ENCODE peak calls at places on chromosomes 13 and 19, in eight cellular contexts. C is HCT116, A is SK-N-SH, Y is breast epithelium, D is Panc1, N is sigmoid colon, G is vagina, L is suprapubic skin. J is an unnamed sample.
A peak's percentile ranks its signal among the peaks of the same experiment; 100 is the strongest.

GRCh38 chr19:47107201-47107952 is 6.2 kb downstream of the ZC3H4 start:
- DNase-seq in C (no peak), A (no peak), Y (no peak), D (no peak), N (no peak), G (no peak), L (no peak), J (no peak)

GRCh38 chr19:46862504-46862835 is 1.7 kb downstream of the ARHGAP35 start:
- DNase-seq in C (no peak), A (no peak), Y (no peak), D (no peak), N (peak; percentile 48), G (no peak), L (peak; percentile 37), J (no peak)

GRCh38 chr19:46328079-46328478 is 18.8 kb upstream of the PPP5C start:
- DNase-seq in C (no peak), A (no peak), Y (no peak), D (no peak), N (no peak), G (no peak), L (no peak), J (no peak)

GRCh38 chr13:32001392-32001768 is 30.2 kb upstream of the FRY start:
- DNase-seq in C (peak; percentile 22), A (peak; percentile 60), Y (no peak), D (no peak), N (no peak), G (no peak), L (no peak), J (peak; percentile 25)

GRCh38 chr19:13053238-13053637 is 49.4 kb downstream of the LYL1 start:
- DNase-seq in C (no peak), A (no peak), Y (no peak), D (no peak), N (no peak), G (no peak), L (no peak), J (no peak)

GRCh38 chr13:45372189-45373115 is 31.5 kb upstream of the TPT1 start:
- DNase-seq in C (no peak), A (no peak), Y (no peak), D (no peak), N (no peak), G (no peak), L (no peak), J (no peak)

GRCh38 chr13:43985437-43986051 is 105.8 kb downstream of the LACC1 start:
- DNase-seq in C (no peak), A (no peak), Y (no peak), D (no peak), N (no peak), G (no peak), L (no peak), J (no peak)

GRCh38 chr13:20993661-20994440 is 67.5 kb downstream of the LATS2 start:
- DNase-seq in C (no peak), A (no peak), Y (no peak), D (no peak), N (no peak), G (no peak), L (peak; percentile 40), J (no peak)

GRCh38 chr19:39208175-39208795 is 4.2 kb upstream of the SYCN start:
- DNase-seq in C (no peak), A (no peak), Y (no peak), D (no peak), N (no peak), G (no peak), L (no peak), J (no peak)

GRCh38 chr13:83515267-83515666 is 367.0 kb downstream of the SLITRK1 start:
- DNase-seq in C (no peak), A (no peak), Y (no peak), D (no peak), N (no peak), G (no peak), L (no peak), J (no peak)

GRCh38 chr19:41564515-41565383 is 11.2 kb upstream of the CEACAM21 start:
- DNase-seq in C (no peak), A (peak; percentile 21), Y (no peak), D (no peak), N (no peak), G (no peak), L (no peak), J (no peak)

GRCh38 chr19:1266116-1266817 is 2.9 kb upstream of the CIRBP start:
- DNase-seq in C (no peak), A (peak; percentile 93), Y (no peak), D (no peak), N (peak; percentile 94), G (no peak), L (peak; percentile 92), J (peak; percentile 88)

GRCh38 chr13:67238277-67238859 is 8.2 kb upstream of the PCDH9 start:
- DNase-seq in C (peak; percentile 4), A (peak; percentile 19), Y (no peak), D (no peak), N (no peak), G (no peak), L (no peak), J (no peak)

GRCh38 chr13:69524459-69525155 is 583.0 kb upstream of the ATXN8OS start:
- DNase-seq in C (no peak), A (no peak), Y (no peak), D (no peak), N (no peak), G (no peak), L (no peak), J (no peak)

DNA sequence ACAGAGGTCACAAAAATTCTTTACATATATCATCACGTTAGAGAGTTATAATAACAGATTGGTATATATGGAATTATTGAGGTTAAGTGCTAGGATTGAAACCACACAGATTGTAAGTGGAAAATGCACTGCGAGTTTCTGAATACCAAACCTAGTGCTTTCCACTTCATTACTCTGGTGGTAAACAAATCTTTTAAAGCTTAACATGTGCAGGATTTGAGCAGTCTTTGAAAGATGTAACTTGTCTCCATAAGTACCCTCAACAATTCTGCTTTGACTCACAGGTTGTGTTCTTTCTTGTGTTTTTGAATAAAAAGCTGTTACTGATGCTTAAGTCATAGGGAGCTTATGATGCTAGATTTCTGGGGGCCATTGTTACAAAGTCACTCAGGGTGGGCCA is 314.7 kb upstream of the DACH1 start:
- DNase-seq in C (no peak), A (no peak), Y (no peak), D (no peak), N (no peak), G (no peak), L (no peak), J (no peak)
- TF ChIP-seq POLR2AphosphoS5 in C (no peak), A (no peak), Y (no peak), D (no peak), N (no peak), G (no peak), L (no peak), J (no peak)

GRCh38 chr19:9934132-9934950 is 2.0 kb downstream of the OLFM2 start:
- DNase-seq in C (peak; percentile 66), A (peak; percentile 92), Y (no peak), D (no peak), N (peak; percentile 80), G (no peak), L (peak; percentile 90), J (peak; percentile 59)

GRCh38 chr19:9932835-9933234 is 3.5 kb downstream of the OLFM2 start:
- DNase-seq in C (no peak), A (no peak), Y (no peak), D (no peak), N (no peak), G (no peak), L (no peak), J (no peak)

GRCh38 chr19:9936151-9937000 is at the start of gene OLFM2:
- DNase-seq in C (no peak), A (peak; percentile 93), Y (no peak), D (no peak), N (no peak), G (no peak), L (no peak), J (no peak)

GRCh38 chr19:9937001-9937411 is 691 bp upstream of the OLFM2 start:
- DNase-seq in C (no peak), A (peak; percentile 35), Y (no peak), D (no peak), N (no peak), G (no peak), L (no peak), J (no peak)

DNA sequence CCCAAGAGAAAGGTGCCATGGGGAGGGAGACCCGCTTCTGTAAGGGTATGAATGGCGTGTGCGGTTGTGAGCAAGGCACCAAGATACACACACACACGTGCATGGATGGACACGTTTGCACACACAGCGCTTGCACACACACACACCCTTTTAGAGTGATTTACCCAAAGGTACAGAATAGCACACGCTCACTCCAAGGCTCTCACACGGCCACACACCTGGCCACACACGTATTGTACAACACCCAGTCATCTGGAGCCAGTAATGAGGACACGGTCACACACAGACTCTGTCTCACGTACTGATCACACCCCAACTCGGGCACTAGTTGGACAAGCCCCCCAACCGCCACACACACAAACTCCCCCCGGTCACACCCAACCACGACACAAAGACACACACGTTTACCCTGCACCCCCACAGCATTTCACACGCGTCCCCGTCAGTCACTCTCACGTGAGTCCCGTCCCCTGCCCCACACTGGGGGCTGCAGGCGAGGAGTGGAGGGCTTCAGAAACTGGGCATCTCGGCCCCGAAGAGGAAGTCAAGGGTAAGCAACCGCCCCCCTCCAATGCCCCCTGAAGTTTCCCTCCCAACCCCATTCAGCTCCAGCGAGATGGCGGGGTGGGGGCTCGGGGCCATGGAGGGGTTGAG is 779 bp downstream of the OLFM2 start:
- DNase-seq in C (no peak), A (peak; percentile 52), Y (no peak), D (no peak), N (no peak), G (no peak), L (no peak), J (no peak)
- TF ChIP-seq POLR2AphosphoS5 in C (no peak), A (no peak), Y (no peak), D (no peak), N (no peak), G (no peak), L (no peak), J (no peak)

GRCh38 chr19:33564836-33565338 is 43.3 kb upstream of the PEPD start:
- DNase-seq in C (no peak), A (no peak), Y (no peak), D (no peak), N (peak; percentile 21), G (no peak), L (no peak), J (no peak)
- TF ChIP-seq POLR2AphosphoS5 in C (no peak), A (no peak), Y (no peak), D (no peak), N (no peak), G (no peak), L (no peak), J (no peak)

DNA sequence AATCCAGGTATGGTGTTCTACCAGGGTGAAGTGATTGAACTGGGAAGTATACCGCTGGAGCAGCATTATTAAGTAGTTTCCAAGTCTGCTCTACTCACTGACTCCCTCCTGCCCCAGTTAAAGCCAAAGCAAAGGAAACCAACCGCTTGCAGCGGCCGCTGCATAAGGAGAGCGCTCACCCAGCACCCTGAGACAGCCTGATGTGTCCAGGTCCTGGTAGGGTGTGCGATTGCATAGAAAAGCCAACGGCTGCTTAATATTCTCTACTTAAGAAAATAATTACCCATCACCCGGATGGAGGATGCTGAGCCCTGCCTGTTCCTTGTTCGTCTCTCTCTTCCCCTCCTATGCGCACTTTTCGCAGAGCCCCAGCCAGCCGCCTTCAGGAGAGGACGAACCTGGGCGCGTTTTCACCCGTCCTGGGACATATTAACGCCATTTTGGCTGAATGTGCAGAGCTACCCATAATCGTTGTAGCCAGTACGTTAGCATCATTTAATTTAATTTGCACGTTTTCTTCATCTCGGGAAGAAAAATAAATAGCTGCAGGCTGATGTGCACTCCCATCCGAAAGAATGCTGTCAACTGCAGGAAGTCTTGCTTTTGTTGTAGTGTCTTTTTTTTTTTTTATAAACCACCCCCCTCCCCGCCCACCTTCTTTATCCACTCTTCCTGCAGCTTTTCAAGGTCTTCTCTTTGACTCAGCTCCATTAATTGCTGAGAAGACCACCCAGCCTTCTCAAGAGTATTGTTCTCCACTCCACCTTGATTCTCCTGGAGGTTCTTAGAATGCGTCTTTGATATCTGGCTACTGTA is 214.4 kb downstream of the TEX29 start:
- DNase-seq in C (no peak), A (no peak), Y (no peak), D (no peak), N (no peak), G (no peak), L (no peak), J (no peak)
- TF ChIP-seq POLR2AphosphoS5 in C (no peak), A (no peak), Y (no peak), D (no peak), N (no peak), G (no peak), L (no peak), J (no peak)

J was measured in GM12892.